ENCODE peak calls at places on chromosomes 3 and 15, in seven cellular contexts. T, B, C, G, I, R and P are unnamed samples.

GRCh38 chr15:61556037-61556648 is 327.0 kb upstream of the RORA start:
- DNase-seq in B (no peak), C (peak; percentile 3), I (no peak), G (no peak), T (no peak), R (no peak), P (no peak)

GRCh38 chr3:143207338-143207961 is 87.9 kb downstream of the CHST2 start:
- DNase-seq in R (no peak), G (no peak), B (no peak), I (peak; percentile 29), T (no peak), C (peak; percentile 67), P (no peak)

GRCh38 chr15:45521596-45522167 is 873 bp downstream of the SLC30A4 start:
- DNase-seq in G (no peak), T (no peak), I (no peak), C (no peak), B (no peak), R (no peak), P (no peak)

GRCh38 chr3:108662141-108662738 is 72.7 kb downstream of the DZIP3 start:
- DNase-seq in G (no peak), R (peak; percentile 28), T (no peak), B (peak; percentile 56), C (peak; percentile 83), I (peak; percentile 76), P (peak; percentile 46)

GRCh38 chr3:39809181-39809994 is at the start of gene MYRIP:
- DNase-seq in T (peak; percentile 68), C (no peak), R (peak; percentile 75), I (peak; percentile 93), B (peak; percentile 90), G (no peak), P (peak; percentile 91)

GRCh38 chr15:92073044-92073785 is 219.7 kb downstream of the SLCO3A1 start:
- DNase-seq in R (no peak), I (no peak), C (peak; percentile 41), B (peak; percentile 34), G (no peak), T (no peak), P (no peak)

GRCh38 chr3:172256101-172256687 is 192.1 kb downstream of the GHSR start:
- DNase-seq in C (peak; percentile 54), T (peak; percentile 48), I (no peak), B (peak; percentile 64), R (peak; percentile 69), G (no peak), P (no peak)

GRCh38 chr15:98547741-98548166 is 100.6 kb upstream of the IGF1R start:
- DNase-seq in R (peak; percentile 45), T (peak; percentile 45), I (peak; percentile 44), B (no peak), C (no peak), G (no peak), P (peak; percentile 79)

GRCh38 chr15:48478581-48478980 is 147.4 kb downstream of the DUT start:
- DNase-seq in I (no peak), G (no peak), B (no peak), R (no peak), T (no peak), C (no peak), P (no peak)

GRCh38 chr3:100954990-100955389 is 38.2 kb downstream of the ABI3BP start:
- DNase-seq in B (peak; percentile 39), G (peak; percentile 87), R (peak; percentile 31), I (no peak), T (peak; percentile 52), C (peak; percentile 97), P (no peak)

GRCh38 chr3:119978554-119979208 is 115.6 kb downstream of the GSK3B start:
- DNase-seq in T (peak; percentile 20), G (no peak), B (no peak), I (no peak), C (no peak), R (no peak), P (no peak)

GRCh38 chr3:123152656-123153055 is 49.1 kb upstream of the SEC22A start:
- DNase-seq in R (no peak), C (no peak), G (no peak), I (peak; percentile 74), B (peak; percentile 27), T (no peak), P (no peak)

GRCh38 chr3:119219069-119219468 is 21.6 kb downstream of the B4GALT4 start:
- DNase-seq in T (no peak), I (no peak), R (no peak), C (no peak), B (no peak), G (no peak), P (no peak)

GRCh38 chr15:99029358-99029871 is 21.8 kb upstream of the PGPEP1L start:
- DNase-seq in R (no peak), C (no peak), G (no peak), B (no peak), T (no peak), I (no peak), P (no peak)

GRCh38 chr3:107959767-107960166 is 131.1 kb downstream of the CD47 start:
- DNase-seq in C (peak; percentile 36), B (no peak), I (no peak), R (no peak), G (no peak), T (no peak), P (no peak)

GRCh38 chr3:22399566-22399965 is 648.6 kb upstream of the ZNF385D start:
- DNase-seq in B (no peak), C (no peak), G (no peak), R (no peak), T (no peak), I (no peak), P (no peak)

GRCh38 chr3:134797080-134797801 is 2.2 kb downstream of the EPHB1 start:
- DNase-seq in B (no peak), T (no peak), G (peak; percentile 65), C (no peak), R (no peak), I (peak; percentile 41), P (peak; percentile 71)

GRCh38 chr15:73518180-73518862 is 75.4 kb downstream of the REC114 start:
- DNase-seq in C (no peak), T (no peak), I (peak; percentile 7), R (no peak), G (no peak), B (no peak), P (peak; percentile 79)

GRCh38 chr3:42486814-42487569 is 15.5 kb upstream of the VIPR1 start:
- DNase-seq in C (no peak), G (peak; percentile 38), I (no peak), R (no peak), B (no peak), T (no peak), P (peak; percentile 11)

GRCh38 chr15:89430530-89431341 is 65.6 kb downstream of the RHCG start:
- DNase-seq in R (peak; percentile 91), T (peak; percentile 81), G (peak; percentile 80), I (peak; percentile 86), B (peak; percentile 83), C (peak; percentile 43), P (peak; percentile 98)

GRCh38 chr3:10389995-10390394 is 69.1 kb upstream of the SEC13 start:
- DNase-seq in G (no peak), R (no peak), I (no peak), T (no peak), C (no peak), B (peak; percentile 13), P (no peak)

GRCh38 chr3:191356586-191357439 is 26.5 kb upstream of the UTS2B start:
- DNase-seq in G (no peak), B (no peak), C (peak; percentile 63), I (no peak), R (peak; percentile 21), T (peak; percentile 73), P (peak; percentile 51)

GRCh38 chr15:99708563-99708962 is 24.7 kb downstream of the LYSMD4 start:
- DNase-seq in C (peak; percentile 91), B (peak; percentile 78), T (peak; percentile 87), G (peak; percentile 86), R (peak; percentile 68), I (no peak), P (no peak)

GRCh38 chr3:153130312-153130977 is 31.6 kb upstream of the RAP2B start:
- DNase-seq in B (no peak), I (no peak), R (no peak), T (no peak), C (peak; percentile 82), G (no peak), P (no peak)

GRCh38 chr3:161220850-161221753 is at the start of gene NMD3:
- DNase-seq in R (peak; percentile 97), G (peak; percentile 97), B (peak; percentile 95), T (peak; percentile 96), I (peak; percentile 96), C (peak; percentile 92), P (peak; percentile 98)
- H3K27ac ChIP-seq in R (peak within 1 kb of the TSS; percentile 85), G (peak within 1 kb of the TSS; percentile 94), B (peak within 1 kb of the TSS; percentile 98), T (peak within 1 kb of the TSS; percentile 97), I (peak within 1 kb of the TSS; percentile 46), C (peak within 1 kb of the TSS; percentile 91), P (peak within 1 kb of the TSS; percentile 90)

DNA sequence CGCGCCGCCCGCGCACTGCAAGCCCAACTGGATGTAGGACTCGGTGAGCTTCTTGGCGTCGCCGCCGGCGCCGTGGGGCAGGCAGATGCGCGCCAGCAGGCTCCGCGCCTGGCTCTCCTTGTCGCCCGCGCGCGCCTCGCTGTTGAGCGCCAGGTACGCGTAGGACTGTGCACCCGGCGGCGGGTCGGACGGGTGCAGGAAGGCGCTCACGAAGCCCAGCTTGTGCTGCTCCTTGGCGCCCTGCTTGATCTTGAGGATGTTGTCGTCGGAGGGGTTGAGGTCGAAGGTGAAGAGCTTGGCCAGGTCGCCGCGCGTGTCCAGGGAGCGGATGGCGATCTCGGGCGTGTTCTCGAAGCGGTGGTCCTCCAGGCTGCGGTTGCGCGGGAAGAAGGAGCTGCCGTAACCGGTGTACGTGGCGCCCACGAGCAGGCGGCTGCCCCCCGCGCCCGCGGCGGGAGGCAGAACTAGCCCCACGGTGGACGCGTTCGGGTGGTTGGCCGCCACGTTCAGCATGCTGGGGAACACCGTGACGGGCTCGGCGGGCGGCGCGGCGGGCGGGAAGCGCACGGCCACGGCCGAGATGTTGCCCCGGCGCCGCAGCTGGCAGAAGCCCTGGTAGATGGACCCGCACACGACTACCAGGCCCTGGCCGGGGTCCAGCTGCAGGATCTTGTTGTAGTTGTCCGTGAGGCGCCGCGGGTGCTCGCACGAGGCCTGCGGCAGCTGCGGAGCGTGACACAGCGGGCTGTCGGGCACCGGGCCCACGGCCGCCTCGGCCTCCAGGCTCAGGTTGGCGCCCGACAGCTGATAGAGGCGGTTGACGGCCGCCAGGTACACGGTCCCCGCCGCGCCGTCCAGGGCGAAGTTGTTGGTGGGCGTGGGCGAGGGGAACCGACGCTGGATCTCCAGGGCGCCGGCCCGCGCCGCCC is 619 bp downstream of the PLXND1 start:
- DNase-seq in C (peak; percentile 51), G (no peak), B (peak; percentile 61), I (peak; percentile 54), T (peak; percentile 69), R (peak; percentile 59), P (peak; percentile 87)
- H3K4me3 ChIP-seq in C (peak overlapping the region; percentile 95), G (peak overlapping the region; percentile 92), B (peak overlapping the region; percentile 29), I (peak overlapping the region; percentile 56), T (peak overlapping the region; percentile 71), R (peak overlapping the region; percentile 65), P (peak overlapping the region; percentile 76)

DNA sequence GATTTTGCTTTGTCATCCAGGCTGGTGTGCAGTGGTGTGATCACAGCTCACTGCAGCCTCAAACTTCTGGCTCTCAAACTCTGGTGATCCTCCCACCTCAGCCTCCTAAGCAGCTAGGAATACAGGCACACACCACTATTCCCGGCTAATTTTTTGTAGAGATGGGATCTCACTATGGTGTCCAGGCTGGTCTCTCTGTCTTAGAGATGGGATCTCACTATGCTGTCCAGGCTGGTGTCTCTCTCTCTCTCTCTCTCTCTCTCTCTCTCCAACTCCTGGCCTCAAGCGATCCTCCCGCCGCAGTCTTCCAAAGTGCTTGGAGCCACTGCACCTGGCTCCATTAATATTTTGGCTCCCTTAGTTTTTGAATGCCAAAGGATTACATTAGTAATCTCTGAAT is 17.7 kb downstream of the USF3 start:
- DNase-seq in I (no peak), B (no peak), R (no peak), C (no peak), G (no peak), T (no peak), P (no peak)
- H3K27ac ChIP-seq in I (no peak overlapping the region), B (no peak overlapping the region), R (no peak overlapping the region), C (no peak overlapping the region), G (no peak overlapping the region), T (no peak overlapping the region), P (no peak overlapping the region)

GRCh38 chr3:141052570-141053069 is 1.5 kb downstream of the SPSB4 start:
- DNase-seq in R (no peak), B (peak; percentile 73), G (peak; percentile 33), T (peak; percentile 40), I (peak; percentile 67), C (no peak), P (peak; percentile 83)
- H3K4me3 ChIP-seq in R (no peak overlapping the region), B (peak overlapping the region; percentile 14), G (peak overlapping the region; percentile 71), T (peak overlapping the region; percentile 71), I (peak overlapping the region; percentile 78), C (no peak overlapping the region), P (peak overlapping the region; percentile 94)